ENCODE peak calls at places on chromosomes 3 and 15, in five cellular contexts. K, M, I, B and Q are unnamed samples.

GRCh38 chr3:196159952-196160804 is 51.0 kb downstream of the ZDHHC19 start:
- DNase-seq in M (peak; percentile 54), I (peak; percentile 73), B (no peak), K (no peak), Q (peak; percentile 72)

GRCh38 chr3:177932750-177933660 is 603.2 kb upstream of the KCNMB2 start:
- DNase-seq in M (no peak), K (no peak), B (no peak), I (peak; percentile 17), Q (peak; percentile 60)

GRCh38 chr3:197901626-197902025 is 48.4 kb upstream of the RPL35A start:
- DNase-seq in B (no peak), K (no peak), I (no peak), M (no peak), Q (no peak)

GRCh38 chr3:103052236-103052830 is 617.5 kb downstream of the ZPLD1 start:
- DNase-seq in K (no peak), M (no peak), B (no peak), I (no peak), Q (no peak)

GRCh38 chr3:38758557-38758956 is 57.5 kb downstream of the SCN10A start:
- DNase-seq in M (no peak), K (no peak), B (no peak), I (no peak), Q (no peak)

GRCh38 chr15:63826513-63826912 is 7.2 kb downstream of the HERC1 start:
- DNase-seq in K (no peak), B (no peak), I (no peak), M (no peak), Q (peak; percentile 64)

GRCh38 chr15:68278345-68279217 is 1.0 kb downstream of the FEM1B start:
- DNase-seq in B (no peak), K (no peak), M (peak; percentile 71), I (peak; percentile 53), Q (peak; percentile 60)

GRCh38 chr3:52093751-52094525 is 37.6 kb upstream of the DUSP7 start:
- DNase-seq in K (peak; percentile 33), B (no peak), I (peak; percentile 95), M (no peak), Q (peak; percentile 94)

GRCh38 chr15:100931143-100931890 is 12.2 kb downstream of the LRRK1 start:
- DNase-seq in M (no peak), K (no peak), B (no peak), I (no peak), Q (no peak)

GRCh38 chr3:14764331-14765064 is 54.3 kb upstream of the FGD5 start:
- DNase-seq in I (peak; percentile 18), M (no peak), B (no peak), K (no peak), Q (peak; percentile 15)

GRCh38 chr3:40829876-40830275 is 305.1 kb downstream of the ZNF621 start:
- DNase-seq in M (no peak), I (no peak), K (no peak), B (no peak), Q (no peak)

GRCh38 chr3:155286745-155287144 is 6.7 kb downstream of the STRIT1 start:
- DNase-seq in B (no peak), M (no peak), I (peak; percentile 4), K (no peak), Q (peak; percentile 11)

GRCh38 chr3:73580343-73580742 is 44.4 kb downstream of the PDZRN3 start:
- DNase-seq in K (peak; percentile 88), B (no peak), I (peak; percentile 86), M (no peak), Q (peak; percentile 71)

GRCh38 chr3:197942956-197943556 is 6.9 kb upstream of the RPL35A start:
- DNase-seq in M (no peak), B (no peak), K (peak; percentile 35), I (peak; percentile 54), Q (peak; percentile 59)